ENCODE peak calls at places on chromosomes 4 and X, in nine cellular contexts. N is effector memory CD4-positive, alpha-beta T cell; J is K562; M is AG04450; Z is fibroblast of lung; A is transverse colon; O is heart right ventricle; X is neural progenitor cell; F is Peyer's patch. C is an unnamed sample. For H3K9me3, the result is how much of the 10 kb centered on the place peaks cover.

GRCh38 chr4:64713256-64713840 is 304.1 kb upstream of the TECRL start:
- DNase-seq in A (no peak), M (no peak), O (no peak), X (peak), J (peak), N (no peak), Z (peak), F (no peak), C (no peak)

GRCh38 chr4:114734581-114734980 is 136.0 kb downstream of the UGT8 start:
- DNase-seq in A (no peak), M (no peak), J (no peak), X (no peak), O (no peak), N (no peak), Z (peak), F (no peak), C (no peak)

GRCh38 chrX:9429767-9430166 is 35.1 kb upstream of the TBL1X start:
- DNase-seq in A (no peak), O (no peak), J (no peak), M (no peak), F (no peak), Z (no peak), X (no peak), N (no peak), C (peak)

GRCh38 chr4:139736257-139736626 is 70.6 kb downstream of the MGST2 start:
- DNase-seq in F (no peak), O (no peak), A (no peak), Z (no peak), N (no peak), J (no peak), M (no peak), X (peak), C (no peak)

GRCh38 chrX:72051589-72051988 is 80.1 kb downstream of the RTL5 start:
- DNase-seq in N (no peak), Z (no peak), M (no peak), A (no peak), O (no peak), J (no peak), X (no peak), F (no peak), C (no peak)

GRCh38 chr4:106569151-106570029 is 200.8 kb upstream of the GIMD1 start:
- DNase-seq in M (no peak), A (no peak), O (no peak), N (no peak), X (no peak), Z (peak), F (no peak), J (no peak), C (no peak)

GRCh38 chr4:67886281-67886680 is 2.5 kb upstream of the TMPRSS11D start:
- DNase-seq in X (no peak), M (no peak), A (no peak), Z (peak), O (no peak), F (no peak), J (no peak), N (no peak), C (no peak)

GRCh38 chrX:109310031-109310430 is 171.9 kb downstream of the GUCY2F start:
- DNase-seq in N (no peak), O (no peak), M (no peak), J (no peak), F (no peak), A (no peak), X (no peak), Z (no peak), C (no peak)

GRCh38 chr4:88809561-88810219 is 112.1 kb upstream of the NAP1L5 start:
- DNase-seq in A (no peak), O (no peak), M (no peak), X (no peak), J (no peak), Z (no peak), N (no peak), F (no peak), C (peak)

GRCh38 chr4:37475776-37476175 is 210.4 kb downstream of the RELL1 start:
- DNase-seq in X (no peak), J (no peak), M (no peak), A (no peak), N (no peak), O (no peak), F (no peak), Z (no peak), C (no peak)

GRCh38 chr4:176735300-176735699 is 57.4 kb downstream of the VEGFC start:
- DNase-seq in F (no peak), N (no peak), O (no peak), M (peak), Z (peak), A (no peak), X (no peak), J (no peak), C (no peak)

GRCh38 chrX:152640039-152640818 is 2.5 kb downstream of the GABRQ start:
- DNase-seq in Z (peak), F (no peak), N (no peak), A (no peak), X (no peak), M (no peak), O (no peak), J (peak), C (no peak)

GRCh38 chrX:114959729-114960128 is 57.7 kb downstream of the IL13RA2 start:
- DNase-seq in F (no peak), A (no peak), J (no peak), O (no peak), X (peak), M (no peak), Z (peak), N (no peak), C (no peak)

GRCh38 chrX:49840679-49841078 is 11.6 kb downstream of the PAGE4 start:
- DNase-seq in F (no peak), O (peak), N (no peak), M (no peak), A (peak), X (peak), J (peak), Z (peak), C (peak)

GRCh38 chrX:30876367-30876766 is 12.7 kb downstream of the TAB3 start:
- DNase-seq in A (no peak), Z (no peak), J (no peak), F (no peak), N (no peak), X (no peak), M (no peak), O (no peak), C (peak)

GRCh38 chr4:179583221-179583620 is 2141.0 kb upstream of the AGA start:
- DNase-seq in F (no peak), N (no peak), J (no peak), A (no peak), O (no peak), M (no peak), X (peak), Z (peak), C (no peak)

GRCh38 chr4:40121515-40121914 is 64.9 kb downstream of the N4BP2 start:
- DNase-seq in A (no peak), J (no peak), F (no peak), Z (peak), X (no peak), N (no peak), O (peak), M (peak), C (no peak)

GRCh38 chr4:6250235-6250983 is 19.2 kb upstream of the WFS1 start:
- DNase-seq in O (peak), A (no peak), F (no peak), Z (peak), N (no peak), M (peak), J (peak), X (peak), C (no peak)

GRCh38 chr4:155515444-155515843 is 138.7 kb upstream of the MAP9 start:
- DNase-seq in J (no peak), Z (no peak), M (no peak), O (no peak), F (no peak), X (no peak), N (no peak), A (no peak), C (no peak)

GRCh38 chr4:121698119-121698732 is 1.4 kb upstream of the ANXA5 start:
- DNase-seq in F (no peak), J (no peak), M (no peak), X (no peak), N (no peak), O (no peak), A (no peak), Z (no peak), C (no peak)

GRCh38 chrX:13759152-13759718 is 24.7 kb downstream of the OFD1 start:
- DNase-seq in J (no peak), Z (no peak), A (no peak), F (no peak), N (no peak), O (no peak), X (no peak), M (no peak), C (no peak)

GRCh38 chr4:102263024-102263787 is 82.1 kb downstream of the SLC39A8 start:
- DNase-seq in A (no peak), O (no peak), N (no peak), Z (peak), J (no peak), F (no peak), X (peak), M (no peak), C (no peak)

GRCh38 chr4:100557306-100557705 is 39.5 kb upstream of the EMCN start:
- DNase-seq in X (no peak), J (no peak), F (no peak), N (no peak), M (no peak), A (no peak), Z (no peak), O (no peak), C (no peak)

GRCh38 chrX:136754641-136755040 is 26.1 kb downstream of the ARHGEF6 start:
- DNase-seq in J (no peak), N (no peak), Z (peak), X (peak), O (peak), M (no peak), A (no peak), F (no peak), C (no peak)

DNA sequence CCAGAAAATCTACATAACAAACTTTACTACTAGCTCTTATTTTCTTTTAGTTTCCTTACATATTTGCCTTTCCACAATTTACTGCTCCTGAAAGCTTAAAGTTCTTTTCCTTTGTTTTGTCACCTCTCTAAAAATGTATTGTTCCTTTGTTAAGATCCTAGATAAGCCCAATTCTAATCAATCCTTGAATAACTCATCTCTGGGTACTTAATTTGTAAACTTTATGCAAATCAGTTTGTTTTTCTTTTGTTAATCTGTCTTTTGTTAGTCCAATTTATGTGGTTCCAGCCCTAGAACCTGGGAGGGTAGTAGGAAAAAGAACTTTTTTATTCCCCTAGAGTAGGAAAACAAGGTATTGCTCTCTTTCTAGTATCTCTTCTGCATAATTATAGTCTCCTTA is 444.7 kb downstream of the PCDH10 start:
- DNase-seq in N (no peak), Z (no peak), M (no peak), X (peak), J (no peak), F (no peak), A (no peak), O (no peak), C (no peak)
- H3K9me3 ChIP-seq in N (under half), Z (under half), M (under half), X (under half), J (under half), F (under half), A (under half), O (under half), C (under half)

GRCh38 chr4:58274553-58274952 is 1164.4 kb upstream of the IGFBP7 start:
- DNase-seq in J (no peak), O (no peak), Z (no peak), A (no peak), X (no peak), F (no peak), N (no peak), M (no peak), C (no peak)
- H3K9me3 ChIP-seq in J (under half), O (under half), Z (under half), A (under half), X (under half), F (under half), N (under half), M (under half), C (under half)

GRCh38 chrX:155949098-155949497 is 48.4 kb upstream of the IL9R start:
- DNase-seq in F (no peak), A (no peak), O (no peak), J (no peak), Z (no peak), M (no peak), X (no peak), N (no peak), C (no peak)
- H3K9me3 ChIP-seq in F (under half), A (under half), O (under half), J (under half), Z (under half), M (under half), X (under half), N (under half), C (under half)

GRCh38 chr4:1400861-1401408 is 5.3 kb downstream of the NKX1-1 start:
- DNase-seq in O (no peak), J (no peak), F (peak), M (no peak), A (no peak), N (no peak), X (no peak), Z (no peak), C (no peak)

GRCh38 chr4:1401409-1402020 is 4.7 kb downstream of the NKX1-1 start:
- DNase-seq in F (no peak), Z (no peak), M (no peak), A (no peak), X (no peak), O (no peak), J (no peak), N (no peak), C (no peak)

GRCh38 chr4:1398686-1399507 is 7.3 kb downstream of the NKX1-1 start:
- DNase-seq in A (no peak), N (no peak), X (no peak), F (no peak), J (no peak), M (no peak), Z (no peak), O (no peak), C (peak)

GRCh38 chr4:1400191-1400805 is 5.9 kb downstream of the NKX1-1 start:
- DNase-seq in O (no peak), A (no peak), N (no peak), J (no peak), M (no peak), Z (no peak), X (no peak), F (no peak), C (no peak)

DNA sequence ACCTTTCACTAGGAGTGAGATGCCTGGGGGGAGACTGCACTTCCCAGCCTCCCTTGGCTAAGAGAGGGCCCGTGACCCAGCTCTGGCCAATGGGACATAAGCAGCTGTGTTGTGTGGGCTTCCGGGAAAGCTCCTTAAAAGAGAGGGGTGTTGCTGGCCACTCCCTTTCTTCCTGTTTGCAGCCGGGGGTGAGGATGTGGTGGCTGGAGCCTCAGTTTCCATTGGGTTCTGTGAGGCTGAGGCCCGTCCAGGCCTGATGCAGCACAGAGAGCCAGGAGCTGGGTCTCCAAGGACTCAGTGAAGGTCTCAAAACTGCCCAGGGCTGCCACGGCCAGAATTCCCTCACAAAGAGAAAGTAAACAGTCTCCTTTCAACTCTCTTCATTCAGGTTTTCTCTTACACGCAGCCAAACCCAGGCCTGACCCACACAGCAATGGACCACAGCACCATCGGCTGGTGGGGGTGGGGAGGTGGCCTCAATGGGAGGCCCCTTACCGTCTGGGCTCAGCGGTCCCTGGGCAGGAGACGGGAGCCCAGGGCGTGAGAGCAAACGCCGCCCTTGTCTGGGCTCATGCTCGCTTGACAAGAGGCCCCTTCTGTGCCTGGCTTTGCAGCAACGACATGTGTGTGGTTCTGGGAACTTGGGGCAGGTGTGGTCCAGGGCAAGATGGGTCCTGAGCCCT is 6.6 kb downstream of the NKX1-1 start:
- DNase-seq in O (no peak), Z (no peak), X (no peak), J (peak), M (no peak), N (no peak), A (no peak), F (no peak), C (no peak)
- H3K9me3 ChIP-seq in O (under half), Z (under half), X (under half), J (under half), M (under half), N (under half), A (under half), F (under half), C (under half)